ENCODE peak calls at places on chromosomes 7 and 10, in six cellular contexts. K, J, Q, G, R and E are unnamed samples.

GRCh38 chr10:70617798-70618568 is 15.4 kb upstream of the PRF1 start:
- DNase-seq in K (no peak), J (no peak), Q (no peak), G (no peak), R (no peak), E (peak; percentile 88)

GRCh38 chr10:101829561-101830315 is 11.5 kb upstream of the OGA start:
- DNase-seq in K (no peak), J (no peak), Q (peak; percentile 38), G (peak; percentile 83), R (peak; percentile 76), E (no peak)

GRCh38 chr7:93327006-93327633 is 95.0 kb downstream of the VPS50 start:
- DNase-seq in K (no peak), J (no peak), Q (no peak), G (no peak), R (no peak), E (peak; percentile 84)

GRCh38 chr7:106869954-106870353 is 4.9 kb downstream of the PIK3CG start:
- DNase-seq in K (no peak), J (no peak), Q (no peak), G (no peak), R (no peak), E (no peak)

GRCh38 chr7:132815696-132816334 is 239.5 kb upstream of the PLXNA4 start:
- DNase-seq in K (no peak), J (no peak), Q (no peak), G (no peak), R (no peak), E (peak; percentile 8)

GRCh38 chr7:70712942-70713341 is 419.0 kb upstream of the GALNT17 start:
- DNase-seq in K (no peak), J (no peak), Q (no peak), G (no peak), R (no peak), E (no peak)

GRCh38 chr7:70734436-70734835 is 397.5 kb upstream of the GALNT17 start:
- DNase-seq in K (no peak), J (no peak), Q (no peak), G (no peak), R (no peak), E (no peak)

GRCh38 chr10:3330687-3331086 is 158.1 kb upstream of the PITRM1 start:
- DNase-seq in K (no peak), J (no peak), Q (no peak), G (no peak), R (peak; percentile 76), E (peak; percentile 57)

GRCh38 chr7:45659496-45660139 is 85.5 kb downstream of the ADCY1 start:
- DNase-seq in K (no peak), J (no peak), Q (peak; percentile 5), G (no peak), R (no peak), E (no peak)

GRCh38 chr10:110625356-110625894 is 18.7 kb upstream of the RBM20 start:
- DNase-seq in K (no peak), J (no peak), Q (no peak), G (no peak), R (no peak), E (no peak)

GRCh38 chr7:141585592-141586510 is 34.6 kb downstream of the AGK start:
- DNase-seq in K (no peak), J (peak; percentile 41), Q (no peak), G (peak; percentile 36), R (no peak), E (peak; percentile 98)

GRCh38 chr10:7671121-7671520 is 4.4 kb upstream of the ITIH5 start:
- DNase-seq in K (no peak), J (no peak), Q (no peak), G (no peak), R (no peak), E (no peak)

GRCh38 chr10:91410638-91411367 is 659 bp downstream of the HECTD2 start:
- DNase-seq in K (peak; percentile 6), J (peak; percentile 53), Q (no peak), G (no peak), R (no peak), E (no peak)

GRCh38 chr7:111092406-111093160 is 1.7 kb downstream of the LRRN3 start:
- DNase-seq in K (no peak), J (no peak), Q (no peak), G (no peak), R (no peak), E (no peak)

GRCh38 chr7:42625391-42625790 is 286.5 kb downstream of the C7orf25 start:
- DNase-seq in K (no peak), J (no peak), Q (no peak), G (no peak), R (no peak), E (no peak)

GRCh38 chr7:4722960-4723359 is 40.9 kb downstream of the FOXK1 start:
- DNase-seq in K (no peak), J (no peak), Q (no peak), G (no peak), R (no peak), E (no peak)

GRCh38 chr10:54800677-54801480 is at the start of gene PCDH15:
- DNase-seq in K (peak; percentile 10), J (no peak), Q (peak; percentile 12), G (no peak), R (no peak), E (peak; percentile 16)

GRCh38 chr7:75756340-75757297 is 15.4 kb downstream of the CCL26 start:
- DNase-seq in K (no peak), J (peak; percentile 53), Q (no peak), G (no peak), R (no peak), E (no peak)

GRCh38 chr10:24897326-24897926 is 55.0 kb downstream of the PRTFDC1 start:
- DNase-seq in K (no peak), J (peak; percentile 40), Q (no peak), G (no peak), R (no peak), E (no peak)

GRCh38 chr7:100577507-100577906 is 3.8 kb upstream of the SAP25 start:
- DNase-seq in K (no peak), J (no peak), Q (no peak), G (no peak), R (peak; percentile 48), E (no peak)

GRCh38 chr7:68706291-68706690 is 892.0 kb upstream of the AUTS2 start:
- DNase-seq in K (no peak), J (peak; percentile 81), Q (no peak), G (no peak), R (no peak), E (peak; percentile 93)

GRCh38 chr10:7788640-7789335 is 811 bp downstream of the ATP5F1C start:
- DNase-seq in K (no peak), J (no peak), Q (peak; percentile 28), G (no peak), R (no peak), E (no peak)

GRCh38 chr10:113616244-113617074 is 47.4 kb downstream of the NRAP start:
- DNase-seq in K (no peak), J (peak; percentile 21), Q (no peak), G (no peak), R (no peak), E (no peak)

GRCh38 chr10:113612154-113612553 is 51.7 kb downstream of the NRAP start:
- DNase-seq in K (no peak), J (no peak), Q (peak; percentile 71), G (no peak), R (no peak), E (no peak)

GRCh38 chr10:113617086-113617485 is 46.8 kb downstream of the NRAP start:
- DNase-seq in K (no peak), J (no peak), Q (no peak), G (no peak), R (no peak), E (no peak)

GRCh38 chr10:113613427-113613826 is 50.4 kb downstream of the NRAP start:
- DNase-seq in K (no peak), J (no peak), Q (no peak), G (no peak), R (no peak), E (no peak)

GRCh38 chr10:113614304-113614703 is 49.5 kb downstream of the NRAP start:
- DNase-seq in K (no peak), J (no peak), Q (no peak), G (no peak), R (no peak), E (no peak)
- TF ChIP-seq CTCF in K (no peak), J (no peak), Q (no peak), G (no peak), R (no peak), E (no peak)

DNA sequence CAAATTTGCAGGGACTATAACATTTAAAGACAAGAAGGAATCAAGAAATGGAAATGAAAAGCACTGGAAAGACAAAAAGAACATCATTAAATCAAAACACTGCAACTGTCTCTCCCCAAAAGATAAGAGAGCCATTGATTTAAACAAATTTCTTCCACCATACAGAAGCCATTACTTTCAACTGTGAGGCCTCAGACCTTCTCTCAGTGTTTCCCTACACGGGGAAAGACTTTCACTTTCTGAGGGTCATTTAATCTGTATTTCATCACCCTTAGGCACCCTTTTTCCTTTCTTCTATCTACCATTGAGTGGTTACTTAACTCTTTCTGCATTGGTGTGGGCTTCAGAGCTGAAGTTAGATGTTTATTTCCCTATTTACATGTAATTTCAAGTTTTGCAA is 47.5 kb downstream of the CCDC172 start:
- DNase-seq in K (no peak), J (no peak), Q (no peak), G (no peak), R (no peak), E (no peak)
- H3K4me3 ChIP-seq in K (no peak overlapping the region), J (no peak overlapping the region), Q (no peak overlapping the region), G (no peak overlapping the region), R (no peak overlapping the region), E (no peak overlapping the region)

DNA sequence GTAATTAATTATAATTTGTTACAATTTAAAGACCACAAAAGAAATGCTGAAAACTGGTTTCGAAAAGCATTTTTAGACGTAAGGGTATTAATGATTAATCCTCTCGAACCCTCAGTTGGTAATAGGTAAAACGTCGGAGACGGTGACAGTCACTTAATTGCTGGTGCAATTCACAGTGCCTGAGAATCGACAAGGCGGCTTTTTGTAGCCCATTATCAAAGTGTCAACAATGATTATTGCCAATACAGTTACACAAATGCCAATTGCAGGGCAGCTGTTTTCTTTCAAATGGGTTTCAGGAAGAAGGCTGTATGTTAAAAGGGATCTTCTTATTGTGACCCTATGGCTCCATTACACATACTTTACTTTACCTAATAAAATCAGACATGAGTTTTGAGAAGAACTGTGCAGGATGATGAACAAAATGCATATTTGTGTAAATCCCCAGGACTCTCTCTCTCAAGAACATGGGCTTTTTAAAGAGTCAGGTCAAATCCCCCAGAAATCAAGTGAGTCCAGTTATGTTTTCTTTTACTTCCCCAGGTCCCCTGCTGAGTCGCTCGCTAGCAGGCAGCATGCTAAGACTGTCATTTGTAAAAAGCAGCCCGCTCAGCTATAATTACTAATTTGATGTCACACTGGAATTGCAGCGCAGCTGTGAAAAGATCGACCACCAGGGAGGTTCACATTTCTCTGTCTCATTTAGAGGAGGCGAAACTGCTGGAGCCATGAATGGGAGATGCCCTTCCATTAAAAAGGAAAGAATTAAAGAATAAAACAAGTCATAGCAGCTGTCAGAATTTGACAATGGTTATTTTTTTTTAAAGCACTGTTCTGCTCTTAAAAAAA is 153.8 kb downstream of the PIP4K2A start:
- DNase-seq in K (no peak), J (no peak), Q (no peak), G (no peak), R (no peak), E (peak; percentile 3)
- TF ChIP-seq CTCF in K (no peak), J (no peak), Q (no peak), G (no peak), R (no peak), E (no peak)

GRCh38 chr7:92179393-92179924 is 517 bp upstream of the LRRD1 start:
- DNase-seq in K (peak; percentile 4), J (no peak), Q (no peak), G (peak; percentile 5), R (no peak), E (no peak)
- H3K4me3 ChIP-seq in K (peak overlapping the region; percentile 63), J (peak overlapping the region; percentile 40), Q (peak overlapping the region; percentile 21), G (peak overlapping the region; percentile 60), R (peak overlapping the region; percentile 64), E (peak overlapping the region; percentile 44)